ENCODE peak calls at places on chromosomes 2 and 18, in five cellular contexts. K is IMR-90, N is K562, R is GM12878, S is HepG2. C is an unnamed sample. For H4K20me1, the result is how much of the 10 kb centered on the place peaks cover.

GRCh38 chr18:34977787-34978532 is 63.3 kb upstream of the MAPRE2 start:
- DNase-seq in K (peak), N (no peak), R (no peak), S (no peak), C (peak)

GRCh38 chr2:207283356-207283755 is 117.6 kb upstream of the KLF7 start:
- DNase-seq in K (no peak), N (no peak), R (no peak), S (no peak), C (no peak)

GRCh38 chr2:216012133-216012829 is 1.1 kb downstream of the MREG start:
- DNase-seq in K (no peak), N (no peak), R (no peak), S (peak), C (peak)

GRCh38 chr2:128260239-128261138 is 58.2 kb downstream of the HS6ST1 start:
- DNase-seq in K (peak), N (no peak), R (no peak), S (peak), C (peak)

GRCh38 chr2:88126772-88127637 is 857 bp downstream of the FABP1 start:
- DNase-seq in K (no peak), N (no peak), R (no peak), S (no peak), C (no peak)

GRCh38 chr2:23385351-23385747 is 370 bp downstream of the KLHL29 start:
- DNase-seq in K (peak), N (no peak), R (no peak), S (no peak), C (no peak)

GRCh38 chr2:12227941-12228608 is 481.6 kb downstream of the LPIN1 start:
- DNase-seq in K (peak), N (no peak), R (no peak), S (no peak), C (no peak)

GRCh38 chr2:130327703-130328527 is 14.8 kb upstream of the IMP4 start:
- DNase-seq in K (peak), N (peak), R (no peak), S (peak), C (no peak)

GRCh38 chr2:210158236-210158635 is 13.0 kb downstream of the KANSL1L start:
- DNase-seq in K (no peak), N (no peak), R (no peak), S (no peak), C (no peak)

GRCh38 chr2:164655336-164655735 is 34.1 kb upstream of the GRB14 start:
- DNase-seq in K (no peak), N (no peak), R (no peak), S (no peak), C (no peak)

GRCh38 chr2:28726177-28726576 is 25.5 kb upstream of the PPP1CB start:
- DNase-seq in K (no peak), N (no peak), R (no peak), S (no peak), C (no peak)

GRCh38 chr18:13492314-13492713 is 234.0 kb downstream of the FAM210A start:
- DNase-seq in K (no peak), N (no peak), R (no peak), S (no peak), C (no peak)

GRCh38 chr18:62796216-62796621 is 80.9 kb downstream of the PHLPP1 start:
- DNase-seq in K (no peak), N (no peak), R (no peak), S (peak), C (no peak)

GRCh38 chr2:185188656-185189055 is 549.9 kb upstream of the FSIP2 start:
- DNase-seq in K (no peak), N (no peak), R (no peak), S (no peak), C (no peak)

GRCh38 chr2:26691881-26692813 is at the start of gene KCNK3:
- DNase-seq in K (peak), N (peak), R (no peak), S (no peak), C (peak)

GRCh38 chr18:74508821-74509225 is 12.7 kb downstream of the CNDP2 start:
- DNase-seq in K (no peak), N (no peak), R (no peak), S (no peak), C (no peak)

GRCh38 chr18:77254711-77255110 is 5.1 kb downstream of the GALR1 start:
- DNase-seq in K (no peak), N (no peak), R (no peak), S (no peak), C (no peak)

GRCh38 chr2:29130295-29130694 is 15.1 kb downstream of the CLIP4 start:
- DNase-seq in K (peak), N (no peak), R (no peak), S (peak), C (no peak)

GRCh38 chr2:201450910-201451329 is 338 bp downstream of the TRAK2 start:
- DNase-seq in K (peak), N (no peak), R (no peak), S (no peak), C (no peak)

GRCh38 chr2:73050011-73050617 is 21.4 kb downstream of the SFXN5 start:
- DNase-seq in K (no peak), N (no peak), R (no peak), S (no peak), C (no peak)

GRCh38 chr2:106193491-106193976 is 567 bp downstream of the UXS1 start:
- DNase-seq in K (no peak), N (no peak), R (no peak), S (peak), C (peak)

GRCh38 chr2:71619230-71619741 is 165.9 kb downstream of the DYSF start:
- DNase-seq in K (no peak), N (no peak), R (no peak), S (no peak), C (no peak)

GRCh38 chr2:233489666-233490065 is 76.9 kb downstream of the USP40 start:
- DNase-seq in K (peak), N (no peak), R (no peak), S (no peak), C (no peak)

GRCh38 chr2:26612522-26613240 is 28.5 kb downstream of the CIB4 start:
- DNase-seq in K (no peak), N (no peak), R (no peak), S (no peak), C (peak)

GRCh38 chr2:235170536-235171510 is 219.0 kb downstream of the SH3BP4 start:
- DNase-seq in K (peak), N (no peak), R (no peak), S (no peak), C (peak)

GRCh38 chr2:46378616-46379015 is 81.4 kb downstream of the EPAS1 start:
- DNase-seq in K (no peak), N (no peak), R (no peak), S (no peak), C (no peak)

GRCh38 chr2:99643824-99644787 is 154.3 kb upstream of the REV1 start:
- DNase-seq in K (peak), N (no peak), R (no peak), S (no peak), C (peak)

GRCh38 chr2:95024306-95024880 is 1.1 kb upstream of the MAL start:
- DNase-seq in K (no peak), N (no peak), R (no peak), S (no peak), C (no peak)

GRCh38 chr2:239498981-239499633 is 98.3 kb upstream of the HDAC4 start:
- DNase-seq in K (no peak), N (no peak), R (no peak), S (no peak), C (no peak)

GRCh38 chr2:102672124-102672786 is 52.9 kb downstream of the SLC9A2 start:
- DNase-seq in K (no peak), N (no peak), R (no peak), S (no peak), C (no peak)

GRCh38 chr2:207202645-207203044 is 36.9 kb upstream of the KLF7 start:
- DNase-seq in K (peak), N (no peak), R (no peak), S (peak), C (no peak)

GRCh38 chr2:128550801-128551416 is 232.2 kb upstream of the HS6ST1 start:
- DNase-seq in K (no peak), N (no peak), R (no peak), S (no peak), C (no peak)

GRCh38 chr2:95041824-95042442 is 16.4 kb downstream of the MAL start:
- DNase-seq in K (no peak), N (no peak), R (no peak), S (no peak), C (no peak)

GRCh38 chr2:9139491-9140443 is 66.8 kb upstream of the ASAP2 start:
- DNase-seq in K (peak), N (peak), R (no peak), S (peak), C (peak)

GRCh38 chr2:213923543-213923942 is 487.3 kb upstream of the VWC2L start:
- DNase-seq in K (no peak), N (no peak), R (no peak), S (no peak), C (no peak)

GRCh38 chr18:58788971-58789797 is 75.5 kb upstream of the ZNF532 start:
- DNase-seq in K (peak), N (no peak), R (no peak), S (peak), C (no peak)

GRCh38 chr2:33476100-33476792 is at the start of gene RASGRP3:
- DNase-seq in K (peak), N (peak), R (no peak), S (peak), C (peak)

DNA sequence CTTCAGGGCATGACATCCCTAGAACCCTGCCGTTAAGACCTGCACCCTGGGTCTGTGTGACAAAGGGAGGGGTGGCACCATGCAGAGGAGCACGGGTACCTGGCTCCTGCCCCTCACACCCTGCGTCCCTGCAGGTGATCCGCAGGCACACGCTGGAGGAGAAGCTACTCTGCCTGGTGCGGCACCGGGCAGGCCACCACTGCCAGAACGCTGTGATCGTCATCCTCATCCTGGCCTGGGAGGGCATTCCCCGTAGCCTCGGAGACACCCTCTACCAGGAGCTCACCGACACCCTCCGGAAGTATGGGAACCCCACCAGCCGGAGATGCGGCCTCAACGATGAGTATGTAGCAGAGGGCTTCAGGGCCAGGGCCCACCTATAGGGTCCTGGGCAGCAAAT is 60.0 kb downstream of the BOLA3 start:
- DNase-seq in K (no peak), N (no peak), R (no peak), S (no peak), C (no peak)
- H4K20me1 ChIP-seq in K (under half), N (under half), R (under half), S (under half), C (under half)

DNA sequence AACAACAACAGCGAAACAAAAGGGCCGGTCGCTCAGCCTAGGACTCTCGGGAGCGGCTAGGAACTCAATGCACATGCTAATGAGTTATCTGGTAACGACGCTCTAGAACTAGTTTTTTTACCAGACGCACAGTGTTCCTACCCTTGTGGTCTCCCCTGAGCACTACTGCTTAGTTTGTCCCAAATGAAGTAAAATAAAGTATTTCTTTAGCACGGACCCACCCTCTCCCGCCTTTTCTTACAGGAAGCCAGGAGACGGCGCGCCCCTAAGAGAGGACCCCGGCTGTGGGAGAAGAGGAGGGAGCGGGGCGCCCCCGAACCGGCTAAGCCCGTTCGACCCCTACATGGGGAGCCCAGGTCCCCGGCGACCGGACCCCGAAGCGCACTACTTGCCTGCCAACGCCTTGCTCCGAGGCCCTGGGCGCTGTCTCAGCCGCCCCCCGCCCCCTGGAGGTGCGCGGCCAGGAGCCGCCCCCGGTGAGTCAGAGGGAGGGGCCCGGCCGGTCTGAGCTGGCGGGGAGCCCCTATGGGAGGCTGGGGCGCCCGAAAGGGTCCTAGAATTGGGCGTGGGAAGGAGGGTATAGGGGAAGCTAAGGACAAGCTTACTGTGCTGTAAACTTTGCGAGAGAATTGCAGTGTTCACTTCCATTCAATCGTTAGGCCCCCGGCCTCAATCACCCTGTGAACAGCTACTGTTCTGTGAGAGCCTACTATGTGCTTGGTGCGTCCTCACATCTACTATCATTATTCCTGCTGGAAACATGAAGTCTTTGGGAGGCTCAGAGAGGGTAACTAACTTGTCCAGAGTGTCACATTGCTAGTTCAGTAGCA is 3.6 kb upstream of the CAPG start:
- DNase-seq in K (peak), N (peak), R (no peak), S (no peak), C (no peak)
- TF ChIP-seq MXI1 in K (no peak), N (no peak), R (no peak), S (no peak), C (no peak)

GRCh38 chr2:37287966-37288365 is 36.7 kb downstream of the PRKD3 start:
- DNase-seq in K (no peak), N (no peak), R (peak), S (peak), C (peak)
- H4K20me1 ChIP-seq in K (under half), N (under half), R (under half), S (under half), C (under half)

GRCh38 chr18:48801728-48802542 is 148.8 kb downstream of the SMAD7 start:
- DNase-seq in K (no peak), N (no peak), R (no peak), S (no peak), C (no peak)

GRCh38 chr18:48803951-48804855 is 146.6 kb downstream of the SMAD7 start:
- DNase-seq in K (no peak), N (no peak), R (no peak), S (no peak), C (no peak)

GRCh38 chr18:48803518-48803917 is 147.2 kb downstream of the SMAD7 start:
- DNase-seq in K (no peak), N (peak), R (no peak), S (no peak), C (no peak)

GRCh38 chr18:48800877-48801727 is 149.7 kb downstream of the SMAD7 start:
- DNase-seq in K (peak), N (no peak), R (peak), S (no peak), C (no peak)

GRCh38 chr18:48802543-48803428 is 148.0 kb downstream of the SMAD7 start:
- DNase-seq in K (no peak), N (no peak), R (no peak), S (no peak), C (no peak)
- TF ChIP-seq MXI1 in K (no peak), N (no peak), R (no peak), S (no peak), C (no peak)

DNA sequence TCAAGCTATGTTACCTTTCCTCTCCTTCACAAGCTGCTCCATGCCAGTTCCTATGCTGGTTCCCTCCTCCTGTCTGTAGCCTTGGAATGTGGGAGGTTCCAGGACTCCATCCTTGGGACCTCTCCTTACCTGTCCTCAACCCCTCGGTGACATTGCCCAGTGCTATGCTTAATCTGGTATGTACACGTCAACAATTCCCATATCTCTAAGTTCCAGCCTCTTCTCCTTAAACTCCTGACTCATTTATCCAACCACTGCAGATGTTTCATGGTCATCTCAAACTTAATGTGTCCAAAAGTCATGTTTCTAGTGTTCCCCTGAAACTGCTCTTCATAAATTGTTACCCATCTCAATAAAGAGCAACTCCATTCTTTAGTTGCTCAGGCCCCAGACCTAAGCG is 160.8 kb downstream of the TNS1 start:
- DNase-seq in K (no peak), N (no peak), R (no peak), S (no peak), C (no peak)
- H4K20me1 ChIP-seq in K (half or more), N (under half), R (under half), S (under half), C (under half)

GRCh38 chr18:50201476-50201875 is 6.5 kb upstream of the MYO5B start:
- DNase-seq in K (no peak), N (no peak), R (no peak), S (no peak), C (no peak)

GRCh38 chr18:50207722-50208121 is 12.8 kb upstream of the MYO5B start:
- DNase-seq in K (no peak), N (no peak), R (no peak), S (peak), C (no peak)

GRCh38 chr18:50203801-50204604 is 9.1 kb upstream of the MYO5B start:
- DNase-seq in K (peak), N (peak), R (no peak), S (peak), C (peak)
- TF ChIP-seq MXI1 in K (no peak), N (no peak), R (no peak), S (no peak), C (no peak)

DNA sequence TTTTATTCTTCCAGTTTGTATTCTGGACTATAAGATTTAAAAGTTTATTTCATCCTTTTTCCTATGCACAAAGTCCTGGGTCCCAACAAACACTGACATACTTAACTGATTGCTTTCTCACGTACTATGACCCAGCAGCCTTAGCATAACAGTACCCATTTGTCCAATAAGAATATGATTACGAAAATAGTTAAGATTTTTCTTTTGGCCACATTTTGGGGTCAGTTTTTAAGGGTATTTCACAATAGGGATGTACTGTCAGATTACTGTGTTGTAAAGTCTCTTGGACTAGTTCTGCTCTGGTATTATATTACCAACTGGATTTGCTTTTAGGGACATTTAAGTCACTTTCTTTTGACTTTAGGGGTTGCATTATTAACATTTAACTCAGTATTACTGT is 46.1 kb downstream of the TTC39C start:
- DNase-seq in K (peak), N (no peak), R (no peak), S (peak), C (no peak)
- H4K20me1 ChIP-seq in K (under half), N (under half), R (under half), S (under half), C (under half)